ENCODE peak calls at places on chromosomes 1 and 21, in eight cellular contexts. R is endothelial cell of umbilical vein, U is vagina, K is adrenal gland, A is ovary, J is heart left ventricle, Q is upper lobe of left lung, L is suprapubic skin. Z is an unnamed sample.

GRCh38 chr1:21823206-21823979 is 11.3 kb downstream of the LDLRAD2 start:
- DNase-seq in R (no peak), U (peak), K (no peak), A (no peak), J (no peak), Q (peak), L (no peak), Z (peak)

GRCh38 chr21:37008705-37009104 is 2.2 kb downstream of the RIPPLY3 start:
- DNase-seq in R (no peak), U (no peak), K (no peak), A (no peak), J (no peak), Q (no peak), L (no peak), Z (no peak)

GRCh38 chr1:79899914-79900313 is 893.4 kb upstream of the ADGRL4 start:
- DNase-seq in R (peak), U (no peak), K (no peak), A (no peak), J (no peak), Q (no peak), L (no peak), Z (no peak)

GRCh38 chr1:161082996-161083742 is 6.2 kb downstream of the NECTIN4 start:
- DNase-seq in R (no peak), U (no peak), K (peak), A (no peak), J (peak), Q (peak), L (peak), Z (peak)

GRCh38 chr1:220551718-220552117 is 23.8 kb downstream of the MARK1 start:
- DNase-seq in R (no peak), U (no peak), K (no peak), A (no peak), J (no peak), Q (no peak), L (no peak), Z (no peak)

GRCh38 chr1:245197911-245198379 is 43.2 kb downstream of the KIF26B start:
- DNase-seq in R (peak), U (no peak), K (no peak), A (no peak), J (no peak), Q (no peak), L (no peak), Z (no peak)

GRCh38 chr1:113804421-113805255 is 7.6 kb downstream of the RSBN1 start:
- DNase-seq in R (peak), U (no peak), K (no peak), A (no peak), J (no peak), Q (no peak), L (no peak), Z (peak)

GRCh38 chr1:226646026-226646869 is 92.8 kb downstream of the ITPKB start:
- DNase-seq in R (no peak), U (no peak), K (no peak), A (no peak), J (peak), Q (no peak), L (no peak), Z (no peak)

GRCh38 chr1:31785020-31785946 is 21.1 kb upstream of the ADGRB2 start:
- DNase-seq in R (no peak), U (no peak), K (peak), A (no peak), J (no peak), Q (peak), L (no peak), Z (peak)

GRCh38 chr1:66687333-66687732 is 64.9 kb upstream of the DYNLT5 start:
- DNase-seq in R (no peak), U (no peak), K (no peak), A (no peak), J (no peak), Q (no peak), L (no peak), Z (no peak)

GRCh38 chr1:217402301-217402700 is 228.6 kb downstream of the GPATCH2 start:
- DNase-seq in R (no peak), U (no peak), K (no peak), A (no peak), J (no peak), Q (no peak), L (no peak), Z (no peak)

GRCh38 chr1:172821609-172822274 is 162.8 kb downstream of the FASLG start:
- DNase-seq in R (no peak), U (no peak), K (peak), A (no peak), J (no peak), Q (no peak), L (no peak), Z (peak)

GRCh38 chr1:230824571-230825060 is 43.7 kb downstream of the C1orf198 start:
- DNase-seq in R (no peak), U (no peak), K (no peak), A (no peak), J (no peak), Q (no peak), L (no peak), Z (no peak)

GRCh38 chr1:230169454-230170152 is 102.6 kb downstream of the GALNT2 start:
- DNase-seq in R (no peak), U (peak), K (peak), A (no peak), J (no peak), Q (no peak), L (no peak), Z (no peak)

GRCh38 chr1:48076017-48076416 is 78.8 kb upstream of the TRABD2B start:
- DNase-seq in R (no peak), U (no peak), K (no peak), A (no peak), J (no peak), Q (no peak), L (peak), Z (no peak)

GRCh38 chr21:44294391-44295162 is 5.3 kb upstream of the PFKL start:
- DNase-seq in R (no peak), U (no peak), K (no peak), A (peak), J (peak), Q (peak), L (no peak), Z (peak)

GRCh38 chr1:162141273-162142023 is 72.0 kb downstream of the NOS1AP start:
- DNase-seq in R (no peak), U (no peak), K (no peak), A (no peak), J (no peak), Q (no peak), L (no peak), Z (no peak)

DNA sequence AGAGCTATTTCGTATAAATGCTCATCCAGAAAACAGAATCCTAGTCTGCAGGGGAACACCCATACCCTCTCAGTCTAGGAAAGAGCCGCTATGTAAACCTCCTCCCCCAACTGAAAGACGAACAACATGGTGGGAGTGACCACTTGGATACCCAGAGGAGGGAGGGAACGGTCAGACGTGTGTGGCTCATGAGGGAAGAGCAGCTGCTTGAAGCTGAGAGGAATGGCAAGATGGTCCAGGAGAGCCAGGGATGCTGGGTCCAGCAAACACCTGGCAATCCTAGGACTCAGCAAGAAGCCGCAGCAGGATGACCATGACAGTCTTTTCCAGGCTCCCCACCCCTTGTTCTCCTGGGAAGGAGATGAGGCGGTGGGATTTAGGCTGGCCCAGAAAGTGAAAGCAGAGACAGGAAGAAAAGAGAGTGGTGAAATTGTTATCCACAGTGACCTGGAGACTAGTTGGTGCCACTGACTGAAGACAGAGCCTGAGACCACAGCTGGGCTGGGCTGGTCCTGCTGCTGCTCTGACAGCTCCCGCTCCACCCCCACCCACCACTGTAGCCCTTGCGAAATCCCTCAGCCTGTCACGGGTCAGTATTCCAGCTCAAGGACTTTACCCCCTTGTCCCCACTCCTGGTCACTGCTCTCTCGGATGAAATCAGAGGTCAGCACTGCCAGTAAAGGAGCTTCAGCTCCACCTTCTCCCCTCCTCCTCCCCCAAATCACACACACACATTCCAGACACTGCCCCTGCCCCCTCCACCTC is 3.6 kb downstream of the CERS2 start:
- DNase-seq in R (no peak), U (no peak), K (peak), A (peak), J (peak), Q (no peak), L (peak), Z (peak)
- TF ChIP-seq POLR2A in R (peak), U (peak), K (peak), A (no peak), J (no peak), Q (no peak), L (no peak), Z (no peak)

DNA sequence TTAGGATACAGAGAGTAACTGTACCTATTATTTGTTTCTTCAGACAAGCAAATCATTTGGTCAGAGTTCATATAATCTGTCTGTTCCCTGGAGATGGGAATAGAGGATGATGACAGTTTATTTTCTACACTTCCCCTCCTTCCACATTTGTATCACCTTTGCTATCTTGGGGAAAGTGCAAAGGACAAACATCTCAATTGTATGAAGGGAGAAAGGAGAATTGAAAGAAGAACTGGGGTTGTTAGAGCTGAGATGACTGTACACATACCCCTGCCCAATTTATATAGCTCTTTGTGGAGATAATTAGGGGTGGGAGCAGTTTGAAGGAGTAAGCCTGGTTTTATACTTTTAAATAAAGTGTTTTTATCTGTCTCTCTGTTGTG is 14.0 kb downstream of the POLR3GL start:
- DNase-seq in R (peak), U (no peak), K (no peak), A (no peak), J (no peak), Q (no peak), L (no peak), Z (no peak)
- H3K4me3 ChIP-seq in R (no peak), U (peak), K (peak), A (peak), J (peak), Q (peak), L (peak), Z (peak)

DNA sequence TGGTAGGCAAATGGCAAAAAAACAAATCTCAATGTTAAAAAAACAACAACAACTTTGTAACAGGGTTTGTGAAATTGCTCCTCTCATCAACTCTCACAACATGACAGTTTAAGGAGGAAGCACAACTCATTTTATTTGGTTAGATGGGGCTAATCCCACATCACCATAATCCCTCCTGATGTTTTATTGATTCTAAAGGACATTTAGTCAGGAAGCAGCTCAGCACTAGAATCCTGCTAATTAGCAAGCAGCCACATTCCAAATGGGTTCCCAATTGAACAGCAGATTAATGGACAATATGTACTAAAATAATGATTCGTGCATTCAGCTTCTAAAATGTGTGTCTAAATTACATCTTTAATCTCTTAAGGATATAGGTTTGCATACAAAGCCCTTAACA is 55.7 kb downstream of the C1orf87 start:
- DNase-seq in R (no peak), U (no peak), K (no peak), A (no peak), J (no peak), Q (no peak), L (no peak), Z (no peak)
- TF ChIP-seq POLR2A in R (no peak), U (no peak), K (no peak), A (no peak), J (no peak), Q (no peak), L (no peak), Z (no peak)

GRCh38 chr1:112544753-112545152 is 36.0 kb downstream of the WNT2B start:
- DNase-seq in R (peak), U (no peak), K (no peak), A (no peak), J (no peak), Q (no peak), L (no peak), Z (no peak)
- H3K4me3 ChIP-seq in R (no peak), U (no peak), K (no peak), A (no peak), J (no peak), Q (no peak), L (no peak), Z (no peak)

GRCh38 chr21:42533306-42533962 is 19.8 kb downstream of the SLC37A1 start:
- DNase-seq in R (no peak), U (no peak), K (peak), A (no peak), J (no peak), Q (no peak), L (peak), Z (no peak)

GRCh38 chr21:42533963-42534355 is 20.3 kb downstream of the SLC37A1 start:
- DNase-seq in R (no peak), U (no peak), K (no peak), A (no peak), J (no peak), Q (no peak), L (peak), Z (no peak)

GRCh38 chr21:42535602-42536171 is 22.0 kb downstream of the SLC37A1 start:
- DNase-seq in R (peak), U (no peak), K (no peak), A (no peak), J (no peak), Q (no peak), L (peak), Z (no peak)

GRCh38 chr21:42534361-42534900 is 20.8 kb downstream of the SLC37A1 start:
- DNase-seq in R (no peak), U (no peak), K (peak), A (no peak), J (peak), Q (no peak), L (peak), Z (peak)

DNA sequence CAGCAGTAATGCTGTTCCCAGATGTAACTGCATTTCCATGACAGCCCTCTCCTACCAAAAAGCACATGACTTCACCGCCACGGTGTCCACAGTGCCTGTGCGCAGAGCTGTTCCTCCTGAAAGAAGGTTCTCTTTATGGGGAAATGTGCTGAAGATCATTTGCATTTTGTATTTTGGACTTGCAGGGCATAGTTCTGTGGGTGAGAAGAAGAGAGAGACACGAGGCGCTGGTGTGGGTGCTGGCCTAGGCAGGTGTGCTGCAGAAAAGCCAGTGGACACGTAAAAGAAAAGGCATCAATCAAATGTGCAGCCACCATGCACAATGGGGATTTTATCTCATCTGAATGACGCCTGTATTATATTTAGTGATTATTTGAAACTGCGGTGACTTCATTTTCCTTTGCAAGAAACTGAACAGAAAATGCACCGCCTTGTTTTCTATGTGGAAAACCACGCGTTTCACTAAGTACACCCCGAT is 21.3 kb downstream of the SLC37A1 start:
- DNase-seq in R (no peak), U (no peak), K (peak), A (no peak), J (no peak), Q (no peak), L (no peak), Z (no peak)
- TF ChIP-seq POLR2A in R (no peak), U (no peak), K (no peak), A (no peak), J (no peak), Q (no peak), L (no peak), Z (no peak)

Z was measured in NB4.